ENCODE peak calls at places on chromosomes 4 and X, in eight cellular contexts. R, G, D, X, Y, B, I and O are unnamed samples.

GRCh38 chrX:149717803-149718202 is 5.9 kb downstream of the MAGEA11 start:
- DNase-seq in R (no peak), G (no peak), D (no peak), X (no peak), Y (no peak), B (no peak), I (no peak), O (no peak)

GRCh38 chrX:150429577-150429976 is 66.5 kb downstream of the MAMLD1 start:
- DNase-seq in R (no peak), G (no peak), D (no peak), X (peak; percentile 47), Y (peak; percentile 31), B (no peak), I (no peak), O (no peak)

GRCh38 chr4:185257694-185258093 is 48.3 kb downstream of the SNX25 start:
- DNase-seq in R (no peak), G (no peak), D (no peak), X (no peak), Y (no peak), B (no peak), I (no peak), O (no peak)

GRCh38 chr4:23324291-23324690 is 565.6 kb downstream of the PPARGC1A start:
- DNase-seq in R (no peak), G (no peak), D (no peak), X (no peak), Y (no peak), B (no peak), I (no peak), O (no peak)

GRCh38 chr4:38424171-38424871 is 239.7 kb upstream of the KLF3 start:
- DNase-seq in R (peak; percentile 67), G (no peak), D (peak; percentile 70), X (no peak), Y (no peak), B (no peak), I (no peak), O (no peak)

GRCh38 chr4:82201303-82201702 is 172.5 kb downstream of the HNRNPD start:
- DNase-seq in R (no peak), G (no peak), D (no peak), X (no peak), Y (peak; percentile 32), B (no peak), I (no peak), O (no peak)

GRCh38 chr4:15396157-15396800 is 31.6 kb upstream of the C1QTNF7 start:
- DNase-seq in R (peak; percentile 75), G (peak; percentile 35), D (peak; percentile 59), X (peak; percentile 42), Y (peak; percentile 60), B (peak; percentile 37), I (peak; percentile 22), O (peak; percentile 23)

GRCh38 chr4:3215256-3215655 is 33.7 kb upstream of the MSANTD1 start:
- DNase-seq in R (no peak), G (no peak), D (no peak), X (no peak), Y (no peak), B (no peak), I (no peak), O (no peak)

GRCh38 chrX:111100191-111100590 is 4.2 kb downstream of the PAK3 start:
- DNase-seq in R (peak; percentile 26), G (peak; percentile 16), D (no peak), X (peak; percentile 4), Y (no peak), B (no peak), I (peak; percentile 72), O (no peak)

GRCh38 chr4:857461-857860 is 31.5 kb upstream of the CPLX1 start:
- DNase-seq in R (no peak), G (no peak), D (peak; percentile 45), X (no peak), Y (no peak), B (no peak), I (no peak), O (no peak)

GRCh38 chr4:81257021-81257420 is 42.0 kb upstream of the PRKG2 start:
- DNase-seq in R (no peak), G (no peak), D (no peak), X (no peak), Y (peak; percentile 50), B (no peak), I (no peak), O (no peak)

GRCh38 chr4:174907508-174907907 is 10.7 kb upstream of the ADAM29 start:
- DNase-seq in R (no peak), G (no peak), D (no peak), X (no peak), Y (no peak), B (no peak), I (no peak), O (no peak)

GRCh38 chr4:174292473-174292872 is 8.8 kb downstream of the CEP44 start:
- DNase-seq in R (no peak), G (no peak), D (no peak), X (no peak), Y (no peak), B (no peak), I (no peak), O (no peak)

GRCh38 chr4:110196206-110196870 is 2.1 kb downstream of the ELOVL6 start:
- DNase-seq in R (peak; percentile 83), G (peak; percentile 27), D (peak; percentile 89), X (no peak), Y (no peak), B (peak; percentile 32), I (peak; percentile 6), O (peak; percentile 45)

GRCh38 chrX:50920132-50920531 is 9.6 kb downstream of the BMP15 start:
- DNase-seq in R (no peak), G (no peak), D (no peak), X (no peak), Y (peak; percentile 9), B (no peak), I (no peak), O (no peak)
- TF ChIP-seq CTCF in R (no peak), G (no peak), D (peak; percentile 34), X (peak; percentile 30), Y (peak; percentile 33), B (no peak), I (peak; percentile 26), O (no peak)

DNA sequence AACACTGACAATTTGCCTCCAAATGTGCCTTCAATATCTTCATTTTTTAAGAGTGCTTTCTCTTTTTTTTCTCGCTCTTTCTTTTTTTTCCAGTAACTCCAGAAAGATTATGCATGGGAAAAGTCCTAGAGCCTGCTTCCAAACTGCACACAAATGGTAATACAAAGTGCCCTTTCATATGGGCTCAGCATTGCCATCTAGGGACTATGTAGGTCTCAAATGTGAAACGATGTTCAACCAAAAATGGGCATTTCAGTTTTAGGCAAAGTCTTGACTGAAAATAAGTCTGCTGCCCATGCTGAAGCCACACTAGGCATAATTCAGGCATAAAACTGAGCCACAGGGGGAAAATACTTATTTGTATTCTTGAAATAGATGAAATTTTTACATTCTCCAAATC is 65.6 kb downstream of the SYNPO2 start:
- DNase-seq in R (no peak), G (no peak), D (no peak), X (peak; percentile 32), Y (no peak), B (no peak), I (no peak), O (no peak)
- TF ChIP-seq CTCF in R (no peak), G (no peak), D (peak; percentile 6), X (peak; percentile 58), Y (peak; percentile 61), B (no peak), I (peak; percentile 21), O (no peak)

DNA sequence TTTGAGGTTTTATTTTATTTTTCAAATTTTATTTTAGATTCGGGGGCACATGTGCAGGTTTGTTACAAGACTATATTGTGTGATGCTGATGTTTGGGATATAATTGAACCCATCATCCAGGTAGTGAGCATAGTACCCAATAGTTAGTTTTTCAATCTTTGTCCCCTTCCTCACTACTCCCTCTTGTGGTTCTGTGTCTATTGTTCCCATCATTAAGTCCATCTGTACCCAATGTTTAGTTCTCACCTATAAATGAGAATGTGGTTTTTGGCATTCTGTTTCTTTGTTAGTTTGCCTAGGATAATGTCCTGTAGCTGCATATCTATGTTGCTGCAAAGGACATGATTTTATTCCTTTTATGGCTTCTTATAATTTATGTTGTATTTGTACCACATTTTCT is 767.2 kb upstream of the ADGRL3 start:
- DNase-seq in R (no peak), G (no peak), D (no peak), X (no peak), Y (no peak), B (no peak), I (no peak), O (no peak)
- TF ChIP-seq CTCF in R (no peak), G (no peak), D (no peak), X (no peak), Y (no peak), B (no peak), I (no peak), O (no peak)

DNA sequence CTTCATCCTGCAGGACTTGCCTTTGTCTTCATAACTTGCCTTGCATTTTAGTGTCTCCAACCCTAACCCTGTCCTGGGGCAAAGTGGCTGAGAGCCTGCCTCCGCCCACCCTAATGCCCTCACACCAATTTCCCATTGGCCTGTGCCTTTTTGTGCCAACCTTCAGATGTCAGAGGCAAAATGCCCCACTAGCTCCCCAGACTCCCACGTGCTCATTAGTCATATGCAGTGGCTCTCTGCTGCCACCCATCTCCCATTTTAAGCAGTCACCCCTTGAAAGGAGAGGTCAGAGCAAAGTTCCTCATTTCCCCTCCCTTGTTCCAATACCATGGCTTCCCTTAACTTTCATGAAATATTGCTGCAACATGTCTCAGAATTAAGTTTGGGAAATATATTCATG is 74.8 kb upstream of the PASD1 start:
- DNase-seq in R (peak; percentile 11), G (peak; percentile 27), D (no peak), X (no peak), Y (no peak), B (no peak), I (peak; percentile 18), O (peak; percentile 17)
- TF ChIP-seq CTCF in R (peak; percentile 28), G (no peak), D (no peak), X (no peak), Y (peak; percentile 11), B (no peak), I (no peak), O (peak; percentile 50)

GRCh38 chr4:187171731-187172339 is 448.2 kb upstream of the FAT1 start:
- DNase-seq in R (no peak), G (no peak), D (no peak), X (no peak), Y (no peak), B (no peak), I (no peak), O (no peak)

GRCh38 chr4:187175197-187175596 is 451.5 kb upstream of the FAT1 start:
- DNase-seq in R (no peak), G (no peak), D (no peak), X (no peak), Y (peak; percentile 9), B (no peak), I (no peak), O (no peak)

GRCh38 chr4:187176261-187176910 is 452.7 kb upstream of the FAT1 start:
- DNase-seq in R (no peak), G (no peak), D (no peak), X (no peak), Y (no peak), B (no peak), I (no peak), O (no peak)

GRCh38 chr4:187172340-187172761 is 448.7 kb upstream of the FAT1 start:
- DNase-seq in R (no peak), G (no peak), D (no peak), X (peak; percentile 94), Y (peak; percentile 69), B (no peak), I (no peak), O (no peak)

GRCh38 chr4:187174749-187175148 is 451.1 kb upstream of the FAT1 start:
- DNase-seq in R (no peak), G (no peak), D (no peak), X (no peak), Y (no peak), B (no peak), I (no peak), O (no peak)
- TF ChIP-seq CTCF in R (no peak), G (no peak), D (no peak), X (no peak), Y (no peak), B (no peak), I (no peak), O (no peak)

GRCh38 chr4:8410641-8411271 is 29.8 kb downstream of the ACOX3 start:
- DNase-seq in R (peak; percentile 85), G (no peak), D (no peak), X (peak; percentile 41), Y (peak; percentile 83), B (no peak), I (peak; percentile 57), O (no peak)
- TF ChIP-seq CTCF in R (no peak), G (no peak), D (peak; percentile 40), X (peak; percentile 40), Y (peak; percentile 76), B (no peak), I (peak; percentile 35), O (no peak)